ENCODE peak calls at places on chromosomes 5 and 9, in six cellular contexts. One of them, this sample, is unnamed.

GRCh38 chr5:115589043-115589442 is 13.2 kb downstream of the TICAM2 start:
- DNase-seq in body of pancreas: no peak
- DNase-seq in hepatocyte: no peak
- DNase-seq in heart right ventricle: no peak
- DNase-seq in brain microvascular endothelial cell: no peak
- DNase-seq in keratinocyte: no peak
- DNase-seq in this sample: no peak

GRCh38 chr9:125399165-125399564 is 137.5 kb downstream of the GAPVD1 start:
- DNase-seq in body of pancreas: no peak
- DNase-seq in hepatocyte: no peak
- DNase-seq in heart right ventricle: no peak
- DNase-seq in brain microvascular endothelial cell: no peak
- DNase-seq in keratinocyte: no peak
- DNase-seq in this sample: no peak

GRCh38 chr9:136187683-136188586 is 17.0 kb downstream of the LHX3 start:
- DNase-seq in body of pancreas: no peak
- DNase-seq in hepatocyte: no peak
- DNase-seq in heart right ventricle: no peak
- DNase-seq in brain microvascular endothelial cell: no peak
- DNase-seq in keratinocyte: no peak
- DNase-seq in this sample: no peak

GRCh38 chr5:139641116-139642080 is 6.8 kb upstream of the CXXC5 start:
- DNase-seq in body of pancreas: no peak
- DNase-seq in hepatocyte: peak; percentile 16
- DNase-seq in heart right ventricle: no peak
- DNase-seq in brain microvascular endothelial cell: no peak
- DNase-seq in keratinocyte: no peak
- DNase-seq in this sample: no peak

GRCh38 chr9:38081356-38082108 is 12.5 kb upstream of the SHB start:
- DNase-seq in body of pancreas: no peak
- DNase-seq in hepatocyte: no peak
- DNase-seq in heart right ventricle: no peak
- DNase-seq in brain microvascular endothelial cell: no peak
- DNase-seq in keratinocyte: no peak
- DNase-seq in this sample: no peak

GRCh38 chr5:45507174-45507573 is 189.0 kb downstream of the HCN1 start:
- DNase-seq in body of pancreas: peak; percentile 13
- DNase-seq in hepatocyte: peak; percentile 10
- DNase-seq in heart right ventricle: no peak
- DNase-seq in brain microvascular endothelial cell: no peak
- DNase-seq in keratinocyte: no peak
- DNase-seq in this sample: no peak

GRCh38 chr5:164277720-164278119 is 772.3 kb downstream of the MAT2B start:
- DNase-seq in body of pancreas: no peak
- DNase-seq in hepatocyte: no peak
- DNase-seq in heart right ventricle: no peak
- DNase-seq in brain microvascular endothelial cell: no peak
- DNase-seq in keratinocyte: no peak
- DNase-seq in this sample: no peak

GRCh38 chr5:168086104-168086610 is 205.3 kb upstream of the WWC1 start:
- DNase-seq in body of pancreas: peak; percentile 32
- DNase-seq in hepatocyte: peak; percentile 72
- DNase-seq in heart right ventricle: no peak
- DNase-seq in brain microvascular endothelial cell: no peak
- DNase-seq in keratinocyte: no peak
- DNase-seq in this sample: peak; percentile 55

GRCh38 chr5:160397492-160397891 is 2.4 kb downstream of the FAM200C start:
- DNase-seq in body of pancreas: no peak
- DNase-seq in hepatocyte: no peak
- DNase-seq in heart right ventricle: no peak
- DNase-seq in brain microvascular endothelial cell: no peak
- DNase-seq in keratinocyte: no peak
- DNase-seq in this sample: no peak

GRCh38 chr9:110427497-110428104 is 89.9 kb upstream of the TXNDC8 start:
- DNase-seq in body of pancreas: peak; percentile 32
- DNase-seq in hepatocyte: peak; percentile 69
- DNase-seq in heart right ventricle: peak; percentile 10
- DNase-seq in brain microvascular endothelial cell: peak; percentile 52
- DNase-seq in keratinocyte: no peak
- DNase-seq in this sample: no peak

GRCh38 chr9:76818271-76818670 is 54.0 kb downstream of the PCA3 start:
- DNase-seq in body of pancreas: peak; percentile 80
- DNase-seq in hepatocyte: peak; percentile 91
- DNase-seq in heart right ventricle: peak; percentile 68
- DNase-seq in brain microvascular endothelial cell: peak; percentile 99
- DNase-seq in keratinocyte: peak; percentile 42
- DNase-seq in this sample: peak; percentile 88

GRCh38 chr9:37437616-37438015 is 15.1 kb downstream of the GRHPR start:
- DNase-seq in body of pancreas: no peak
- DNase-seq in hepatocyte: no peak
- DNase-seq in heart right ventricle: no peak
- DNase-seq in brain microvascular endothelial cell: no peak
- DNase-seq in keratinocyte: no peak
- DNase-seq in this sample: no peak

GRCh38 chr5:107269678-107270077 is 401.1 kb downstream of the EFNA5 start:
- DNase-seq in body of pancreas: no peak
- DNase-seq in hepatocyte: no peak
- DNase-seq in heart right ventricle: no peak
- DNase-seq in brain microvascular endothelial cell: no peak
- DNase-seq in keratinocyte: no peak
- DNase-seq in this sample: no peak

GRCh38 chr5:115179068-115179958 is 9.6 kb upstream of the TRIM36 start:
- DNase-seq in body of pancreas: no peak
- DNase-seq in hepatocyte: peak; percentile 36
- DNase-seq in heart right ventricle: no peak
- DNase-seq in brain microvascular endothelial cell: no peak
- DNase-seq in keratinocyte: no peak
- DNase-seq in this sample: no peak

GRCh38 chr5:144189800-144190429 is 19.2 kb downstream of the KCTD16 start:
- DNase-seq in body of pancreas: no peak
- DNase-seq in hepatocyte: peak; percentile 74
- DNase-seq in heart right ventricle: no peak
- DNase-seq in brain microvascular endothelial cell: peak; percentile 98
- DNase-seq in keratinocyte: no peak
- DNase-seq in this sample: no peak

GRCh38 chr5:83548556-83548955 is 77.0 kb downstream of the VCAN start:
- DNase-seq in body of pancreas: no peak
- DNase-seq in hepatocyte: no peak
- DNase-seq in heart right ventricle: no peak
- DNase-seq in brain microvascular endothelial cell: no peak
- DNase-seq in keratinocyte: no peak
- DNase-seq in this sample: no peak

GRCh38 chr9:100718717-100719116 is 140.8 kb downstream of the CAVIN4 start:
- DNase-seq in body of pancreas: no peak
- DNase-seq in hepatocyte: no peak
- DNase-seq in heart right ventricle: no peak
- DNase-seq in brain microvascular endothelial cell: no peak
- DNase-seq in keratinocyte: no peak
- DNase-seq in this sample: no peak

GRCh38 chr5:137145726-137146125 is 353.4 kb downstream of the SPOCK1 start:
- DNase-seq in body of pancreas: no peak
- DNase-seq in hepatocyte: no peak
- DNase-seq in heart right ventricle: no peak
- DNase-seq in brain microvascular endothelial cell: no peak
- DNase-seq in keratinocyte: no peak
- DNase-seq in this sample: no peak

GRCh38 chr5:88602584-88602983 is 280.4 kb downstream of the MEF2C start:
- DNase-seq in body of pancreas: no peak
- DNase-seq in hepatocyte: no peak
- DNase-seq in heart right ventricle: no peak
- DNase-seq in brain microvascular endothelial cell: no peak
- DNase-seq in keratinocyte: no peak
- DNase-seq in this sample: no peak

GRCh38 chr9:127122176-127123151 is at the start of gene ANGPTL2:
- DNase-seq in body of pancreas: peak; percentile 76
- DNase-seq in hepatocyte: peak; percentile 93
- DNase-seq in heart right ventricle: peak; percentile 93
- DNase-seq in brain microvascular endothelial cell: peak; percentile 43
- DNase-seq in keratinocyte: no peak
- DNase-seq in this sample: peak; percentile 65

GRCh38 chr9:5895782-5896181 is 5.1 kb downstream of the MLANA start:
- DNase-seq in body of pancreas: no peak
- DNase-seq in hepatocyte: no peak
- DNase-seq in heart right ventricle: peak; percentile 9
- DNase-seq in brain microvascular endothelial cell: no peak
- DNase-seq in keratinocyte: no peak
- DNase-seq in this sample: no peak

GRCh38 chr9:98516897-98517503 is 191.7 kb downstream of the GABBR2 start:
- DNase-seq in body of pancreas: no peak
- DNase-seq in hepatocyte: no peak
- DNase-seq in heart right ventricle: no peak
- DNase-seq in brain microvascular endothelial cell: no peak
- DNase-seq in keratinocyte: no peak
- DNase-seq in this sample: no peak

DNA sequence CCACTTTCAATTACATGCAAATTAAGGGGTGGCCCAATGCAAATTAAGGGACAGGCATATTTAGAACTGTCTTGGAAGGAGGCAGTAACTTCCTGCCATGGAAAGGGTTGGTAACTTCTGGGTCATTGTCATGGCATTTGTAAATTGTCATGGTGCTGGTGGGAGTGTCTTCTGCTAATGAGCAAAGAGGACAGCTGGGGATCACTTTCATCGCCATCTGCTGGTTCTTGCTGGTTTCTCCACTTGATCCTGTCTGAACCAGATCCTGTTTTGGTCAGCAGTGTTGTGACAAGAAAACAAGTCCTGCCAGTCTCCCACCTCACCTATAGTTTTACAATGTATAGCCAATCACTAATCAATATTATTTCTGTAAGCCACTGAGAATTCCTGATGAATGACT is 23.4 kb upstream of the UGT3A2 start:
- DNase-seq in body of pancreas: no peak
- DNase-seq in hepatocyte: peak; percentile 43
- DNase-seq in heart right ventricle: no peak
- DNase-seq in brain microvascular endothelial cell: peak; percentile 16
- DNase-seq in keratinocyte: no peak
- DNase-seq in this sample: no peak
- TF ChIP-seq CTCF in body of pancreas: no peak
- TF ChIP-seq CTCF in hepatocyte: peak; percentile 24
- TF ChIP-seq CTCF in heart right ventricle: no peak
- TF ChIP-seq CTCF in brain microvascular endothelial cell: peak; percentile 71
- TF ChIP-seq CTCF in keratinocyte: peak; percentile 57
- TF ChIP-seq CTCF in this sample: peak; percentile 37

GRCh38 chr5:42950466-42951168 is 89.5 kb downstream of the ANXA2R start:
- DNase-seq in body of pancreas: peak; percentile 71
- DNase-seq in hepatocyte: no peak
- DNase-seq in heart right ventricle: peak; percentile 81
- DNase-seq in brain microvascular endothelial cell: peak; percentile 99
- DNase-seq in keratinocyte: peak; percentile 93
- DNase-seq in this sample: peak; percentile 99

GRCh38 chr5:42951169-42951846 is 88.8 kb downstream of the ANXA2R start:
- DNase-seq in body of pancreas: peak; percentile 27
- DNase-seq in hepatocyte: no peak
- DNase-seq in heart right ventricle: peak; percentile 50
- DNase-seq in brain microvascular endothelial cell: peak; percentile 47
- DNase-seq in keratinocyte: no peak
- DNase-seq in this sample: no peak

GRCh38 chr5:42950091-42950465 is 90.0 kb downstream of the ANXA2R start:
- DNase-seq in body of pancreas: no peak
- DNase-seq in hepatocyte: no peak
- DNase-seq in heart right ventricle: no peak
- DNase-seq in brain microvascular endothelial cell: no peak
- DNase-seq in keratinocyte: no peak
- DNase-seq in this sample: no peak

GRCh38 chr5:42949348-42950090 is 90.6 kb downstream of the ANXA2R start:
- DNase-seq in body of pancreas: peak; percentile 37
- DNase-seq in hepatocyte: no peak
- DNase-seq in heart right ventricle: peak; percentile 70
- DNase-seq in brain microvascular endothelial cell: peak; percentile 87
- DNase-seq in keratinocyte: no peak
- DNase-seq in this sample: no peak

GRCh38 chr5:42948961-42949347 is 91.2 kb downstream of the ANXA2R start:
- DNase-seq in body of pancreas: no peak
- DNase-seq in hepatocyte: no peak
- DNase-seq in heart right ventricle: no peak
- DNase-seq in brain microvascular endothelial cell: no peak
- DNase-seq in keratinocyte: no peak
- DNase-seq in this sample: no peak
- H3K27me3 ChIP-seq in body of pancreas: peaks cover 64% of the 10 kb centered on the region
- H3K27me3 ChIP-seq in hepatocyte: peaks cover under 1% of the 10 kb centered on the region
- H3K27me3 ChIP-seq in heart right ventricle: peaks cover 100% of the 10 kb centered on the region
- H3K27me3 ChIP-seq in brain microvascular endothelial cell: no peaks in the 10 kb centered on the region
- H3K27me3 ChIP-seq in keratinocyte: no peaks in the 10 kb centered on the region
- H3K27me3 ChIP-seq in this sample: peaks cover 2% of the 10 kb centered on the region

GRCh38 chr9:121699271-121700164 is 48.1 kb downstream of the DAB2IP start:
- DNase-seq in body of pancreas: peak; percentile 59
- DNase-seq in hepatocyte: peak; percentile 62
- DNase-seq in heart right ventricle: peak; percentile 74
- DNase-seq in brain microvascular endothelial cell: no peak
- DNase-seq in keratinocyte: no peak
- DNase-seq in this sample: no peak

GRCh38 chr9:121700165-121700830 is 48.9 kb downstream of the DAB2IP start:
- DNase-seq in body of pancreas: peak; percentile 87
- DNase-seq in hepatocyte: peak; percentile 64
- DNase-seq in heart right ventricle: peak; percentile 60
- DNase-seq in brain microvascular endothelial cell: peak; percentile 29
- DNase-seq in keratinocyte: peak; percentile 88
- DNase-seq in this sample: no peak

GRCh38 chr9:121698627-121699270 is 47.3 kb downstream of the DAB2IP start:
- DNase-seq in body of pancreas: peak; percentile 34
- DNase-seq in hepatocyte: peak; percentile 76
- DNase-seq in heart right ventricle: no peak
- DNase-seq in brain microvascular endothelial cell: no peak
- DNase-seq in keratinocyte: no peak
- DNase-seq in this sample: no peak

GRCh38 chr9:121701736-121702261 is 50.4 kb downstream of the DAB2IP start:
- DNase-seq in body of pancreas: no peak
- DNase-seq in hepatocyte: no peak
- DNase-seq in heart right ventricle: no peak
- DNase-seq in brain microvascular endothelial cell: no peak
- DNase-seq in keratinocyte: no peak
- DNase-seq in this sample: no peak

DNA sequence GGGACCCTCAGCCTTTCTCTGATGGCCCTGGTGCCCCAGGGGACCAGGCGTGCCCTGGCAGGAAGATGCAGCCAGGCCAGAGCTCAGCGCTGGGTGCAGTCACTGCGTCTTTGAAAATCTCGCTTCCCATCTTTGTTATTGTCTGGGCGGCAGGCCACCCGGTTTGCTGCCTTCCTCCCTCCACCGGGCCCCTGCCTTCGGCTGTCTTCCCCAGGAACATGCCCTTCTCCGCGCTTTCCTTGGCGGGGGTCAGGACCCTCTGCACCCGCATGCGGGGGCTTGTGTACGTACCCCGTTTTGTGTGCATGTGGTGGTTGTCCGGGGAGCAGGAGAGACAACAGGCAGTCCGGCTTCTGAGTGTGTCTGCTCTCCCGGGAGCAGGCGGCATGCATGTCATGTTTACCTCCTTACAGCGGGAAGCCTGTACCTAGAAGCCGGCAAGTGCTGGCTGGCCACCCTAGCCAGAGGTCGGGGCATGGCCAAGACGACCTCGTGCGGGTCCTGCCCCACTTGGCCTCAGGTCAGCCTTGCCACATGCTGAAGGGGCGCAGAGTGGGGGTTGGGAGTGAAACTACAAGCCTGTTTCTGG is 49.5 kb downstream of the DAB2IP start:
- DNase-seq in body of pancreas: no peak
- DNase-seq in hepatocyte: no peak
- DNase-seq in heart right ventricle: peak; percentile 53
- DNase-seq in brain microvascular endothelial cell: no peak
- DNase-seq in keratinocyte: no peak
- DNase-seq in this sample: no peak
- H3K4me3 ChIP-seq in body of pancreas: no peak overlapping the region
- H3K4me3 ChIP-seq in hepatocyte: no peak overlapping the region
- H3K4me3 ChIP-seq in heart right ventricle: peak overlapping the region; percentile 58
- H3K4me3 ChIP-seq in brain microvascular endothelial cell: peak overlapping the region; percentile 61
- H3K4me3 ChIP-seq in keratinocyte: peak overlapping the region; percentile 91
- H3K4me3 ChIP-seq in this sample: no peak overlapping the region

GRCh38 chr9:8856686-8857329 is 1057.2 kb upstream of the DMAC1 start:
- DNase-seq in body of pancreas: no peak
- DNase-seq in hepatocyte: peak; percentile 27
- DNase-seq in heart right ventricle: no peak
- DNase-seq in brain microvascular endothelial cell: no peak
- DNase-seq in keratinocyte: no peak
- DNase-seq in this sample: no peak
- TF ChIP-seq CTCF in body of pancreas: no peak
- TF ChIP-seq CTCF in hepatocyte: no peak
- TF ChIP-seq CTCF in heart right ventricle: no peak
- TF ChIP-seq CTCF in brain microvascular endothelial cell: peak; percentile 21
- TF ChIP-seq CTCF in keratinocyte: no peak
- TF ChIP-seq CTCF in this sample: peak; percentile 14

This sample was measured in kidney epithelial cell.